ENCODE peak calls at places on chromosomes 2 and 18, in six cellular contexts. N is AG08395; K is fibroblast of mammary gland; H is effector memory CD4-positive, alpha-beta T cell; R is mesenchymal stem cell; Z is stimulated activated naive B cell treated with anti-CD40 and anti-IgM and Interleukin-4, amounts not matched to agents 10 μg/mL and 1 μg/mL and 100 μg/mL, for 72 hours. E is an unnamed sample.

GRCh38 chr2:29700560-29700959 is 220.8 kb downstream of the ALK start:
- DNase-seq in H (no peak), R (no peak), Z (no peak), N (peak), K (peak), E (peak)

GRCh38 chr2:78940998-78941397 is 84.5 kb upstream of the REG3G start:
- DNase-seq in N (no peak), K (no peak), H (no peak), Z (no peak), R (peak), E (no peak)

GRCh38 chr2:45885111-45885685 is 233.7 kb downstream of the PRKCE start:
- DNase-seq in H (no peak), N (peak), K (no peak), R (no peak), Z (no peak), E (peak)

GRCh38 chr2:12769492-12770105 is 52.9 kb downstream of the TRIB2 start:
- DNase-seq in H (no peak), R (no peak), K (peak), N (peak), Z (no peak), E (no peak)

GRCh38 chr2:71888741-71889445 is 258.8 kb downstream of the CYP26B1 start:
- DNase-seq in K (peak), R (peak), H (no peak), N (peak), Z (no peak), E (no peak)

GRCh38 chr2:106531676-106532075 is 44.5 kb downstream of the CD8B2 start:
- DNase-seq in R (no peak), Z (no peak), H (no peak), K (no peak), N (no peak), E (no peak)

GRCh38 chr18:11664286-11664685 is 24.8 kb upstream of the GNAL start:
- DNase-seq in H (no peak), K (no peak), N (no peak), Z (no peak), R (no peak), E (no peak)

GRCh38 chr18:5417342-5417741 is 121.8 kb upstream of the ZBTB14 start:
- DNase-seq in K (peak), Z (no peak), N (peak), H (no peak), R (peak), E (no peak)

GRCh38 chr2:161232571-161232970 is 72.3 kb downstream of the TANK start:
- DNase-seq in N (no peak), H (no peak), R (no peak), K (no peak), Z (no peak), E (no peak)

GRCh38 chr2:216989335-216990129 is 129.7 kb upstream of the TNP1 start:
- DNase-seq in Z (no peak), K (peak), R (no peak), N (no peak), H (no peak), E (no peak)

GRCh38 chr2:203775684-203776083 is 69.2 kb downstream of the CD28 start:
- DNase-seq in R (peak), H (no peak), N (no peak), Z (no peak), K (no peak), E (no peak)

GRCh38 chr2:177763532-177764265 is 308.9 kb downstream of the PDE11A start:
- DNase-seq in R (peak), K (peak), Z (peak), H (peak), N (peak), E (peak)

GRCh38 chr2:20229322-20230201 is 4.6 kb upstream of the SDC1 start:
- DNase-seq in Z (no peak), K (peak), N (peak), H (no peak), R (no peak), E (no peak)

GRCh38 chr2:37655442-37655841 is 16.0 kb downstream of the CDC42EP3 start:
- DNase-seq in N (no peak), R (no peak), Z (no peak), H (no peak), K (no peak), E (no peak)

GRCh38 chr2:101818531-101819451 is 121.3 kb downstream of the MAP4K4 start:
- DNase-seq in H (no peak), N (no peak), K (peak), Z (no peak), R (peak), E (no peak)

GRCh38 chr2:224077773-224078507 is 38.9 kb upstream of the SERPINE2 start:
- DNase-seq in N (no peak), H (no peak), K (no peak), R (no peak), Z (no peak), E (no peak)

GRCh38 chr2:10908195-10908594 is 3.5 kb upstream of the KCNF1 start:
- DNase-seq in Z (no peak), N (no peak), H (no peak), R (no peak), K (no peak), E (no peak)

E was measured in myocyte.